ENCODE peak calls at places on chromosomes 4 and X, in eight cellular contexts. H, Y, D, X, V, K, J and U are unnamed samples.

GRCh38 chrX:17441965-17442364 is 67.0 kb downstream of the NHS start:
- DNase-seq in J (no peak), K (no peak), X (no peak), V (no peak), Y (no peak), D (no peak), H (no peak), U (no peak)

GRCh38 chrX:134732152-134732551 is 73.9 kb upstream of the PLAC1 start:
- DNase-seq in V (no peak), H (no peak), D (no peak), X (no peak), Y (no peak), K (no peak), J (no peak), U (no peak)

GRCh38 chr4:87896020-87896621 is 63.4 kb downstream of the MEPE start:
- DNase-seq in J (no peak), V (peak), K (peak), D (no peak), Y (no peak), X (no peak), H (no peak), U (peak)

GRCh38 chrX:140502491-140503229 is 2.2 kb downstream of the SOX3 start:
- DNase-seq in J (no peak), K (no peak), Y (no peak), D (no peak), H (no peak), X (peak), V (no peak), U (no peak)

GRCh38 chr4:74297556-74297955 is 10.7 kb upstream of the EPGN start:
- DNase-seq in X (no peak), J (no peak), K (no peak), V (no peak), D (no peak), Y (no peak), H (no peak), U (no peak)

GRCh38 chr4:154137320-154137905 is 348.5 kb upstream of the SFRP2 start:
- DNase-seq in X (no peak), D (no peak), H (no peak), Y (no peak), V (no peak), J (no peak), K (no peak), U (no peak)

GRCh38 chr4:116849620-116850019 is 235.8 kb downstream of the TRAM1L1 start:
- DNase-seq in Y (no peak), X (peak), J (no peak), D (no peak), H (no peak), K (no peak), V (no peak), U (no peak)

GRCh38 chr4:555566-556275 is 20.4 kb downstream of the TMEM271 start:
- DNase-seq in K (no peak), J (no peak), H (no peak), X (no peak), D (no peak), V (no peak), Y (no peak), U (no peak)

GRCh38 chr4:168388890-168389289 is 70.3 kb upstream of the DDX60 start:
- DNase-seq in D (no peak), J (no peak), V (no peak), Y (no peak), H (no peak), K (no peak), X (no peak), U (no peak)

GRCh38 chrX:2370436-2370835 is 130.3 kb downstream of the DHRSX start:
- DNase-seq in D (no peak), X (no peak), Y (no peak), V (no peak), J (no peak), K (no peak), H (no peak), U (no peak)

GRCh38 chr4:154490261-154490588 is 1.4 kb downstream of the DCHS2 start:
- DNase-seq in V (no peak), H (no peak), J (no peak), K (no peak), X (peak), Y (no peak), D (peak), U (no peak)

GRCh38 chr4:158442736-158443135 is 78.9 kb upstream of the RXFP1 start:
- DNase-seq in X (no peak), K (no peak), J (no peak), Y (no peak), H (no peak), V (no peak), D (no peak), U (no peak)

GRCh38 chr4:932713-933070 is 432 bp downstream of the TMEM175 start:
- DNase-seq in D (no peak), X (peak), V (no peak), Y (peak), K (no peak), J (no peak), H (no peak), U (no peak)

GRCh38 chr4:84647307-84647884 is 64.5 kb downstream of the CDS1 start:
- DNase-seq in K (no peak), H (no peak), J (no peak), V (no peak), X (peak), D (no peak), Y (no peak), U (no peak)

GRCh38 chr4:86441175-86441960 is 81.5 kb upstream of the MAPK10 start:
- DNase-seq in Y (no peak), V (peak), J (no peak), D (no peak), X (peak), K (no peak), H (peak), U (no peak)

GRCh38 chrX:22559506-22559905 is 286.8 kb downstream of the CBLL2 start:
- DNase-seq in H (no peak), X (no peak), V (no peak), Y (no peak), D (no peak), K (no peak), J (no peak), U (no peak)

GRCh38 chrX:55210931-55211677 is 9.0 kb upstream of the PAGE5 start:
- DNase-seq in K (no peak), X (no peak), D (no peak), H (no peak), Y (no peak), J (no peak), V (no peak), U (no peak)

GRCh38 chrX:136061302-136061701 is 76.1 kb downstream of the SLC9A6 start:
- DNase-seq in V (no peak), H (no peak), X (no peak), J (peak), Y (no peak), D (no peak), K (no peak), U (no peak)

GRCh38 chr4:109703664-109704351 is 563 bp upstream of the CASP6 start:
- DNase-seq in X (no peak), Y (peak), K (no peak), H (peak), D (no peak), V (no peak), J (no peak), U (no peak)

GRCh38 chr4:16603178-16603577 is 295.3 kb downstream of the LDB2 start:
- DNase-seq in Y (no peak), V (no peak), D (no peak), J (no peak), K (no peak), X (no peak), H (no peak), U (no peak)

GRCh38 chrX:46169808-46170207 is 375.4 kb downstream of the ZNF674 start:
- DNase-seq in V (no peak), Y (no peak), D (no peak), K (no peak), H (no peak), X (no peak), J (no peak), U (no peak)

GRCh38 chr4:175309041-175309440 is 390.9 kb downstream of the ADAM29 start:
- DNase-seq in X (no peak), J (no peak), H (no peak), Y (no peak), V (no peak), K (no peak), D (no peak), U (no peak)

GRCh38 chr4:112848931-112849330 is 200.5 kb upstream of the ANK2 start:
- DNase-seq in K (no peak), Y (no peak), H (no peak), J (no peak), D (no peak), V (no peak), X (no peak), U (no peak)

GRCh38 chrX:18898517-18898916 is 85.4 kb downstream of the PHKA2 start:
- DNase-seq in V (no peak), H (no peak), D (no peak), K (no peak), X (no peak), J (no peak), Y (no peak), U (no peak)

GRCh38 chr4:15755781-15756180 is 22.3 kb upstream of the CD38 start:
- DNase-seq in X (no peak), H (no peak), V (no peak), Y (no peak), K (no peak), J (no peak), D (no peak), U (no peak)

GRCh38 chrX:148732743-148733142 is 232.3 kb downstream of the AFF2 start:
- DNase-seq in K (no peak), X (no peak), Y (no peak), D (no peak), H (no peak), J (no peak), V (no peak), U (no peak)

GRCh38 chrX:119004920-119005524 is 30.6 kb downstream of the LONRF3 start:
- DNase-seq in H (no peak), D (peak), J (peak), K (peak), Y (peak), V (peak), X (peak), U (peak)

GRCh38 chrX:48071064-48071985 is at the start of gene ZNF630:
- DNase-seq in X (peak), Y (peak), K (peak), J (peak), D (peak), H (peak), V (peak), U (peak)

GRCh38 chrX:20665441-20665840 is 398.7 kb upstream of the RPS6KA3 start:
- DNase-seq in X (no peak), H (no peak), Y (no peak), V (no peak), K (no peak), J (no peak), D (no peak), U (no peak)

GRCh38 chr4:125735107-125735506 is 420.4 kb downstream of the FAT4 start:
- DNase-seq in V (peak), X (peak), D (no peak), H (no peak), K (no peak), J (peak), Y (no peak), U (no peak)

GRCh38 chr4:185758807-185759206 is 53.2 kb downstream of the SORBS2 start:
- DNase-seq in V (no peak), X (no peak), D (no peak), H (no peak), K (no peak), J (no peak), Y (no peak), U (no peak)

GRCh38 chr4:170193496-170193895 is 103.7 kb upstream of the AADAT start:
- DNase-seq in K (no peak), D (no peak), H (no peak), J (no peak), Y (no peak), X (no peak), V (no peak), U (no peak)

DNA sequence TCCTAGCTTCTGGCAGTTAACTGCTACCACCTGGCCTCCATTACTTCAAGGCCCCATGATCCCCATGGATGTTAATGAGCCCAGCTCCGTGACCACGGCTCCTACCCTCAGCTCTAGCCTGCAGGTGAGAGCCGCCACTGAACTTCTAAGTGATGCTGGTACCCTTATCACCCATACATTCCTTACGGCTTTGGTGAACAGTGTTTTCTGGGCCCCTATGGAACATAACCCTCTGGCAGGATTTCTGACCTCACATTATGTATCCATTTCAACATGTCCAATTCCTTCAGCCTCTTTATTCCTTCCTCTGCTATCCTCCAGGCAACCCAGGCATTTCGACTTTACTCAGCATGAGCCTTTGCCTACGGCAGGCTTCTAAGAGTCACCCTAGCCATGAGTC is 24.6 kb downstream of the PAGE4 start:
- DNase-seq in Y (no peak), H (no peak), J (no peak), X (no peak), K (no peak), V (no peak), D (no peak), U (no peak)
- H3K27ac ChIP-seq in Y (no peak), H (no peak), J (no peak), X (no peak), K (no peak), V (no peak), D (no peak), U (no peak)

DNA sequence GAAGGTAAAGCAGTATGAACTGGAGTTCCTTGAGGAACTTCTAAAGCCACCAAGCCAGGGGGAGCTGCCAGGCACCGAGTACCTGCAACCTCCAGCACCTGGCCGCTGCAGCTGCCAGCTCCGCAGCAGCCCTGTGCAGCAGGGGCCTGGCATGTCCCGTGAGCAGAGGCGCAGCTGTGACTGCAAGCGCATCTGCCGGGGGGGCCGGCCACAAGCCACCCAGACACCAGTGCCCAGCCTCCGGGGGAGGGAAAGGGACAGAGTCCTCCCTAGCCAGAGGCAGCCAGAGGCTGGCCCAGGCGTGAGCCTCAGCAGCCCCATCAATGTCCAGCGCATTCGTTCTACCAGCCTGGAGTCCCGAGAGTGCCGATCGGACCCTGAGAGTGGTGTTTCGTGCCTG is 26.6 kb upstream of the PRPS1 start:
- DNase-seq in H (no peak), V (no peak), J (no peak), K (no peak), D (peak), X (no peak), Y (no peak), U (no peak)
- TF ChIP-seq CTCF in H (no peak), V (no peak), J (no peak), K (no peak), D (no peak), X (no peak), Y (no peak), U (no peak)

GRCh38 chrX:152638443-152638904 is 779 bp downstream of the GABRQ start:
- DNase-seq in D (no peak), Y (no peak), V (no peak), J (no peak), H (no peak), K (no peak), X (no peak), U (no peak)

GRCh38 chrX:152635941-152636340 is 1.8 kb upstream of the GABRQ start:
- DNase-seq in X (peak), K (no peak), Y (peak), J (peak), H (no peak), V (peak), D (no peak), U (no peak)

GRCh38 chrX:152639426-152639825 is 1.7 kb downstream of the GABRQ start:
- DNase-seq in D (no peak), X (no peak), V (no peak), H (no peak), J (no peak), K (no peak), Y (no peak), U (no peak)

GRCh38 chrX:152640039-152640818 is 2.5 kb downstream of the GABRQ start:
- DNase-seq in J (no peak), H (no peak), Y (no peak), V (peak), D (no peak), K (no peak), X (no peak), U (no peak)

GRCh38 chrX:152637649-152638442 is at the start of gene GABRQ:
- DNase-seq in Y (no peak), V (peak), K (no peak), X (peak), J (no peak), D (peak), H (no peak), U (no peak)
- H3K4me3 ChIP-seq in Y (no peak), V (peak), K (no peak), X (peak), J (no peak), D (no peak), H (no peak), U (no peak)

GRCh38 chrX:1119275-1119674 is 93.2 kb downstream of the CRLF2 start:
- DNase-seq in K (no peak), D (no peak), V (no peak), J (no peak), Y (no peak), X (no peak), H (no peak), U (no peak)
- H3K27ac ChIP-seq in K (no peak), D (no peak), V (no peak), J (no peak), Y (no peak), X (no peak), H (no peak), U (no peak)

GRCh38 chr4:139736257-139736626 is 70.6 kb downstream of the MGST2 start:
- DNase-seq in K (no peak), D (no peak), J (no peak), V (no peak), Y (no peak), H (no peak), X (peak), U (no peak)

GRCh38 chr4:139734201-139734874 is 68.7 kb downstream of the MGST2 start:
- DNase-seq in K (peak), X (peak), Y (no peak), J (no peak), H (no peak), D (no peak), V (no peak), U (peak)

GRCh38 chr4:139735381-139736256 is 70.0 kb downstream of the MGST2 start:
- DNase-seq in V (no peak), D (peak), K (no peak), H (no peak), X (peak), Y (no peak), J (no peak), U (peak)

GRCh38 chr4:139736661-139737060 is 71.0 kb downstream of the MGST2 start:
- DNase-seq in Y (no peak), J (no peak), K (no peak), V (no peak), X (peak), H (no peak), D (no peak), U (no peak)

DNA sequence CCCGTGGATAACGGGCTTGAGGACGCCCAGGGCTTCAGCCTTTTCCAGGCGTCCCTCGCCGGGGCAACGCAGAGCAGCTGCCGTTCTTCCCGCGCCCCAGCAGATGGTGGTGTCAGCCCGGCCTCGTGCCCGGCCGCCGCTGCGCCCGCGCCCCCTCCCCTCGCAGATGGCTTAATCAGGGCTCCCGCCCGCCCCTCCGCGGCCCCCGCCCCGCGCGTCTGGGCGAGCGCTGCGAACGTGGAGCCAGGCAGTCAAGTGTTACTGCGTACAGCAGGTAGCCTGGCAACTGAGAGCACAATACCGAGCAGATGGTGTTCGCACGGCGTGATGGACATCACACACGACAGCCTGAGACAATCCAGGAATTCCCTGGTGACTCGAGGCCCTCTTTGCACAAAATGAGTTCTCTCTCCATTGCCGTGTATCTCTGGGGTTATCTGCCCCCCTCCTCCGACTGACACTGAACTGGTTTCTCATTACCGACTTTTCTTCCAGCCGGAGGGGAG is 69.3 kb downstream of the MGST2 start:
- DNase-seq in J (peak), D (peak), V (no peak), H (no peak), X (peak), Y (peak), K (peak), U (peak)
- TF ChIP-seq CTCF in J (peak), D (peak), V (no peak), H (peak), X (peak), Y (peak), K (peak), U (peak)

GRCh38 chr4:151541438-151542071 is 132.6 kb downstream of the FHIP1A start:
- DNase-seq in H (no peak), X (peak), V (no peak), D (no peak), K (no peak), Y (no peak), J (no peak), U (no peak)
- H3K4me3 ChIP-seq in H (no peak), X (no peak), V (no peak), D (no peak), K (no peak), Y (no peak), J (no peak), U (no peak)

DNA sequence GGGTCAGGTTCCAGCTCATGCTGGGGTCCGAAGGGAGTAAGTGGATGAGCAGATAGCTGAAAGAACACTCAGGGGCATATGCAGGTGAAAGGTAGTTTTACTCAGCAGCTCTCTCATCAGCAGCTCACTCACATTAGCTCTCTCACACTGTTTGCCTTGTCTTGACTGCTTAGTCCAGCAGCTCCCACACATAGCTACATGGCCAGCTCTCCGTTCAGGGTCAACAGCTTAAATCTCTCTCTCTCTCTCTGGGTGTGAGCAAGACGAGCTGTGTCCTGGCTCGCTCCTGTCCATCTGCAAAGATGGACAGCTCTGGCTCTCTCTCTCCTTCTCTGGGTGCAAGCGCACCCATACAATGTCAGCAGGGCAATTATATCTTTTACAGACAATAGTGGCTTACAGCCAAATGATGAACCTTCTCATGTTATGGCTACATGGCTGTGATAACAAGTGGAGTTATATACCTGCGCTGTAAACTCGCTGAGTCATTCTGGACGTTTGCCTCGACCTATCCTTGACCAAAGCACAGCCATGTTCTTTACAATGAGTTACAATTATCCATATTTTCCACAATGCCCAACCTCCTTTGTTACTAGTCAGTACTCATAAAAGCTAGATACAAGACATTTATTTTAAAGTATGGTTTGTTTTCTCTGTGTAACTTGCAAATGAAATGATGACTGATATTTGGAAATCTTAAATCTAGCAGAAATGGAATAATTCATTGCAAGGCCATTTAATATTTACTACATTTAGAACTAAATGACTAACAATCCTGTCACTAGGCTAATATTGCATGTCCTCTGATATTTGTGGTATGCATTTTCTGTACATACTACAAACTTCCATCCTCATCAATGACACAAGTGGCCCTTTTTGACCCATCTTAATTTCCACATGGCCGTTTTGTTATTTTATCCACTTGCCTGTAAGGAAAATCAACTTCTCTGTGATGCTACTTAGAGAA is 9.3 kb downstream of the PAPSS1 start:
- DNase-seq in D (no peak), X (no peak), K (no peak), Y (no peak), H (no peak), J (no peak), V (no peak), U (no peak)
- H3K27ac ChIP-seq in D (no peak), X (no peak), K (no peak), Y (no peak), H (no peak), J (no peak), V (no peak), U (no peak)